ENCODE peak calls at places on chromosomes 7 and 10, in nine cellular contexts. X is non-pigmented ciliary epithelial cell, W is EL, D is GM04504, P is A172, L is MV-4-11, O is substantia nigra, U is thoracic aorta, K is astrocyte of the spinal cord. A is an unnamed sample.

GRCh38 chr7:70463332-70463938 is 668.5 kb upstream of the GALNT17 start:
- DNase-seq in X (no peak), P (no peak), O (no peak), W (no peak), U (no peak), D (no peak), L (no peak), K (no peak), A (no peak)

GRCh38 chr7:29609162-29610030 is 45.8 kb downstream of the PRR15 start:
- DNase-seq in D (no peak), P (peak; percentile 94), L (no peak), W (peak; percentile 63), U (no peak), K (peak; percentile 23), X (no peak), O (no peak), A (no peak)

GRCh38 chr10:72425133-72425532 is 70.4 kb upstream of the DNAJB12 start:
- DNase-seq in D (no peak), K (no peak), U (no peak), P (no peak), O (peak; percentile 16), X (no peak), W (no peak), L (no peak), A (no peak)

GRCh38 chr7:65983965-65984654 is 2.1 kb upstream of the GUSB start:
- DNase-seq in U (no peak), W (peak; percentile 52), O (no peak), K (no peak), P (peak; percentile 82), D (no peak), L (no peak), X (no peak), A (peak; percentile 53)

GRCh38 chr7:10632707-10633106 is 341.0 kb upstream of the PHF14 start:
- DNase-seq in W (no peak), K (no peak), O (no peak), X (no peak), U (no peak), L (no peak), P (no peak), D (no peak), A (no peak)

GRCh38 chr7:97407106-97407505 is 289.6 kb downstream of the SDHAF3 start:
- DNase-seq in K (no peak), U (no peak), P (no peak), X (no peak), L (no peak), O (no peak), D (no peak), W (no peak), A (no peak)

GRCh38 chr7:35761882-35762720 is 38.8 kb upstream of the SEPTIN7 start:
- DNase-seq in D (no peak), U (no peak), X (peak; percentile 19), K (no peak), L (no peak), P (no peak), O (no peak), W (peak; percentile 37), A (no peak)

GRCh38 chr10:102919237-102919959 is 1.3 kb downstream of the CNNM2 start:
- DNase-seq in D (no peak), X (no peak), P (no peak), K (peak; percentile 11), L (no peak), O (no peak), U (no peak), W (peak; percentile 5), A (no peak)

GRCh38 chr7:16421333-16422099 is at the start of gene CRPPA:
- DNase-seq in P (no peak), X (no peak), U (no peak), W (peak; percentile 66), O (peak; percentile 28), D (no peak), K (peak; percentile 50), L (no peak), A (no peak)

GRCh38 chr10:14812271-14812670 is 25.6 kb downstream of the CDNF start:
- DNase-seq in D (no peak), L (no peak), O (no peak), U (no peak), P (peak; percentile 99), W (peak; percentile 9), K (no peak), X (no peak), A (no peak)

GRCh38 chr7:90717286-90718060 is 121.4 kb downstream of the CDK14 start:
- DNase-seq in L (no peak), K (peak; percentile 68), U (no peak), X (no peak), O (no peak), W (peak; percentile 59), D (no peak), P (no peak), A (peak; percentile 9)

GRCh38 chr10:106612381-106612780 is 552.1 kb downstream of the SORCS1 start:
- DNase-seq in U (no peak), X (no peak), K (no peak), D (no peak), O (no peak), P (no peak), L (no peak), W (no peak), A (no peak)

GRCh38 chr10:96319754-96320514 is 15.7 kb downstream of the DNTT start:
- DNase-seq in X (no peak), K (no peak), P (peak; percentile 14), D (no peak), L (no peak), W (no peak), O (no peak), U (no peak), A (no peak)

GRCh38 chr7:125383324-125383723 is 453.7 kb upstream of the POT1 start:
- DNase-seq in W (no peak), O (no peak), K (no peak), X (no peak), P (no peak), L (no peak), D (no peak), U (no peak), A (no peak)

GRCh38 chr7:73742753-73743641 is 4.4 kb upstream of the ABHD11 start:
- DNase-seq in U (no peak), L (no peak), W (no peak), P (peak; percentile 56), X (no peak), K (peak; percentile 20), D (no peak), O (no peak), A (peak; percentile 95)

GRCh38 chr10:23015021-23015707 is 80.2 kb upstream of the MSRB2 start:
- DNase-seq in D (no peak), L (peak; percentile 76), P (no peak), W (no peak), O (no peak), K (no peak), X (no peak), U (no peak), A (no peak)

GRCh38 chr7:115178831-115179230 is 256.9 kb downstream of the MDFIC start:
- DNase-seq in K (peak; percentile 70), D (no peak), O (no peak), X (no peak), W (no peak), U (no peak), P (no peak), L (no peak), A (peak; percentile 28)

A was measured in kidney epithelial cell.